ENCODE peak calls at places on chromosomes 12 and 14, in nine cellular contexts. F is CD4-positive, alpha-beta T cell; P is foreskin keratinocyte; E is nephron progenitor cell; X is tibial artery; R is left cardiac atrium; Z is NCI-H2171 treated with DMSO at 0.1 percent for 48 hours; I is GM20000; J is hepatic stellate cell. K is an unnamed sample.

GRCh38 chr14:104794641-104795467 is 694 bp downstream of the AKT1 start:
- DNase-seq in J (peak), E (peak), F (no peak), Z (no peak), P (no peak), R (no peak), X (no peak), I (peak), K (no peak)

GRCh38 chr12:101027200-101027599 is 182.8 kb downstream of the SLC5A8 start:
- DNase-seq in J (no peak), E (peak), F (no peak), I (no peak), Z (peak), X (no peak), R (no peak), P (no peak), K (peak)

GRCh38 chr14:64708148-64709004 is 4.2 kb downstream of the PLEKHG3 start:
- DNase-seq in E (peak), P (peak), X (peak), I (no peak), J (no peak), R (peak), F (no peak), Z (no peak), K (peak)

GRCh38 chr12:79691299-79692248 is 810 bp upstream of the PAWR start:
- DNase-seq in I (no peak), X (no peak), Z (peak), R (no peak), F (no peak), J (peak), E (no peak), P (peak), K (no peak)

GRCh38 chr12:95942106-95942531 is 295 bp downstream of the CCDC38 start:
- DNase-seq in X (no peak), R (no peak), F (no peak), P (no peak), J (no peak), Z (peak), I (no peak), E (no peak), K (no peak)

GRCh38 chr12:111367661-111368221 is 1.2 kb downstream of the PHETA1 start:
- DNase-seq in R (no peak), P (no peak), E (no peak), X (no peak), Z (no peak), I (no peak), F (no peak), J (peak), K (no peak)

GRCh38 chr14:73125169-73125588 is 11.1 kb upstream of the PSEN1 start:
- DNase-seq in J (no peak), R (no peak), E (no peak), Z (no peak), F (no peak), I (no peak), P (no peak), X (no peak), K (no peak)

GRCh38 chr12:3644103-3644502 is 108.8 kb downstream of the CRACR2A start:
- DNase-seq in X (no peak), P (no peak), F (no peak), I (no peak), J (no peak), Z (no peak), E (no peak), R (no peak), K (no peak)

K was measured in WTC11.